ENCODE peak calls at places on chromosomes 2 and 18, in six cellular contexts. One of them, this sample, is unnamed.

GRCh38 chr2:102369866-102370265 is 14.3 kb downstream of the IL18R1 start:
- DNase-seq in CD4-positive, alpha-beta T cell: no peak
- DNase-seq in heart right ventricle: no peak
- DNase-seq in right cardiac atrium: no peak
- DNase-seq in colonic mucosa: no peak
- DNase-seq in HCT116: no peak
- DNase-seq in this sample: no peak

GRCh38 chr2:190781604-190782198 is 98.9 kb upstream of the GLS start:
- DNase-seq in heart right ventricle: no peak
- DNase-seq in CD4-positive, alpha-beta T cell: peak
- DNase-seq in HCT116: peak
- DNase-seq in right cardiac atrium: peak
- DNase-seq in colonic mucosa: peak
- DNase-seq in this sample: peak

GRCh38 chr2:213710164-213710563 is 425.9 kb downstream of the SPAG16 start:
- DNase-seq in right cardiac atrium: no peak
- DNase-seq in colonic mucosa: no peak
- DNase-seq in CD4-positive, alpha-beta T cell: no peak
- DNase-seq in heart right ventricle: no peak
- DNase-seq in HCT116: no peak
- DNase-seq in this sample: no peak

GRCh38 chr2:14944562-14945346 is 312.2 kb downstream of the LRATD1 start:
- DNase-seq in right cardiac atrium: no peak
- DNase-seq in colonic mucosa: no peak
- DNase-seq in heart right ventricle: no peak
- DNase-seq in HCT116: peak
- DNase-seq in CD4-positive, alpha-beta T cell: no peak
- DNase-seq in this sample: no peak

GRCh38 chr2:173326806-173327205 is 27.9 kb upstream of the CDCA7 start:
- DNase-seq in CD4-positive, alpha-beta T cell: no peak
- DNase-seq in right cardiac atrium: no peak
- DNase-seq in heart right ventricle: no peak
- DNase-seq in colonic mucosa: no peak
- DNase-seq in HCT116: no peak
- DNase-seq in this sample: no peak

GRCh38 chr18:73352546-73352945 is 484.8 kb upstream of the NETO1 start:
- DNase-seq in right cardiac atrium: no peak
- DNase-seq in colonic mucosa: no peak
- DNase-seq in CD4-positive, alpha-beta T cell: no peak
- DNase-seq in heart right ventricle: no peak
- DNase-seq in HCT116: no peak
- DNase-seq in this sample: no peak

GRCh38 chr18:24763765-24764548 is 303.5 kb downstream of the HRH4 start:
- DNase-seq in right cardiac atrium: peak
- DNase-seq in colonic mucosa: no peak
- DNase-seq in HCT116: no peak
- DNase-seq in heart right ventricle: peak
- DNase-seq in CD4-positive, alpha-beta T cell: no peak
- DNase-seq in this sample: no peak

GRCh38 chr18:8151176-8151575 is 458.1 kb upstream of the RAB12 start:
- DNase-seq in colonic mucosa: no peak
- DNase-seq in right cardiac atrium: no peak
- DNase-seq in heart right ventricle: no peak
- DNase-seq in HCT116: no peak
- DNase-seq in CD4-positive, alpha-beta T cell: no peak
- DNase-seq in this sample: peak

GRCh38 chr18:417495-417894 is 83.0 kb downstream of the COLEC12 start:
- DNase-seq in heart right ventricle: no peak
- DNase-seq in colonic mucosa: no peak
- DNase-seq in right cardiac atrium: no peak
- DNase-seq in HCT116: no peak
- DNase-seq in CD4-positive, alpha-beta T cell: no peak
- DNase-seq in this sample: no peak

GRCh38 chr2:200121931-200122330 is 166.5 kb downstream of the MAIP1 start:
- DNase-seq in colonic mucosa: no peak
- DNase-seq in heart right ventricle: no peak
- DNase-seq in HCT116: no peak
- DNase-seq in right cardiac atrium: no peak
- DNase-seq in CD4-positive, alpha-beta T cell: no peak
- DNase-seq in this sample: no peak

GRCh38 chr2:121236650-121237049 is 48.4 kb downstream of the TFCP2L1 start:
- DNase-seq in colonic mucosa: no peak
- DNase-seq in HCT116: no peak
- DNase-seq in CD4-positive, alpha-beta T cell: no peak
- DNase-seq in heart right ventricle: no peak
- DNase-seq in right cardiac atrium: no peak
- DNase-seq in this sample: no peak

GRCh38 chr2:149448315-149448714 is 117.9 kb downstream of the LYPD6 start:
- DNase-seq in CD4-positive, alpha-beta T cell: no peak
- DNase-seq in right cardiac atrium: no peak
- DNase-seq in HCT116: no peak
- DNase-seq in heart right ventricle: no peak
- DNase-seq in colonic mucosa: no peak
- DNase-seq in this sample: no peak

GRCh38 chr18:27839141-27839540 is 337.8 kb downstream of the CDH2 start:
- DNase-seq in HCT116: no peak
- DNase-seq in heart right ventricle: no peak
- DNase-seq in right cardiac atrium: no peak
- DNase-seq in CD4-positive, alpha-beta T cell: no peak
- DNase-seq in colonic mucosa: no peak
- DNase-seq in this sample: peak

GRCh38 chr2:55048925-55049793 is 1.1 kb downstream of the RTN4 start:
- DNase-seq in CD4-positive, alpha-beta T cell: peak
- DNase-seq in heart right ventricle: peak
- DNase-seq in colonic mucosa: peak
- DNase-seq in right cardiac atrium: peak
- DNase-seq in HCT116: peak
- DNase-seq in this sample: peak

GRCh38 chr2:236658974-236659757 is 89.5 kb downstream of the ACKR3 start:
- DNase-seq in HCT116: no peak
- DNase-seq in colonic mucosa: no peak
- DNase-seq in heart right ventricle: no peak
- DNase-seq in CD4-positive, alpha-beta T cell: no peak
- DNase-seq in right cardiac atrium: no peak
- DNase-seq in this sample: peak

GRCh38 chr2:70966681-70967080 is 11.7 kb upstream of the ANKRD53 start:
- DNase-seq in colonic mucosa: no peak
- DNase-seq in HCT116: no peak
- DNase-seq in heart right ventricle: no peak
- DNase-seq in right cardiac atrium: no peak
- DNase-seq in CD4-positive, alpha-beta T cell: no peak
- DNase-seq in this sample: peak

GRCh38 chr2:181656450-181657261 is at the start of gene CERKL:
- DNase-seq in heart right ventricle: peak
- DNase-seq in right cardiac atrium: peak
- DNase-seq in colonic mucosa: peak
- DNase-seq in CD4-positive, alpha-beta T cell: no peak
- DNase-seq in HCT116: peak
- DNase-seq in this sample: peak

GRCh38 chr2:26585966-26586365 is 55.2 kb downstream of the CIB4 start:
- DNase-seq in CD4-positive, alpha-beta T cell: no peak
- DNase-seq in heart right ventricle: no peak
- DNase-seq in colonic mucosa: no peak
- DNase-seq in right cardiac atrium: no peak
- DNase-seq in HCT116: no peak
- DNase-seq in this sample: no peak

GRCh38 chr2:75608684-75609333 is 37.8 kb upstream of the MRPL19 start:
- DNase-seq in HCT116: peak
- DNase-seq in heart right ventricle: peak
- DNase-seq in CD4-positive, alpha-beta T cell: peak
- DNase-seq in colonic mucosa: peak
- DNase-seq in right cardiac atrium: peak
- DNase-seq in this sample: peak

GRCh38 chr2:83196225-83196624 is 1262.9 kb downstream of the SUCLG1 start:
- DNase-seq in colonic mucosa: no peak
- DNase-seq in CD4-positive, alpha-beta T cell: no peak
- DNase-seq in HCT116: peak
- DNase-seq in heart right ventricle: no peak
- DNase-seq in right cardiac atrium: no peak
- DNase-seq in this sample: peak

GRCh38 chr18:79681484-79682387 is 2.1 kb downstream of the CTDP1 start:
- DNase-seq in right cardiac atrium: no peak
- DNase-seq in colonic mucosa: peak
- DNase-seq in CD4-positive, alpha-beta T cell: peak
- DNase-seq in heart right ventricle: no peak
- DNase-seq in HCT116: no peak
- DNase-seq in this sample: no peak

GRCh38 chr2:226782092-226782713 is 17.4 kb downstream of the IRS1 start:
- DNase-seq in heart right ventricle: no peak
- DNase-seq in right cardiac atrium: no peak
- DNase-seq in HCT116: no peak
- DNase-seq in CD4-positive, alpha-beta T cell: no peak
- DNase-seq in colonic mucosa: no peak
- DNase-seq in this sample: peak

GRCh38 chr2:168935810-168936581 is 34.9 kb downstream of the G6PC2 start:
- DNase-seq in CD4-positive, alpha-beta T cell: no peak
- DNase-seq in right cardiac atrium: no peak
- DNase-seq in HCT116: no peak
- DNase-seq in heart right ventricle: no peak
- DNase-seq in colonic mucosa: no peak
- DNase-seq in this sample: no peak

GRCh38 chr2:67389286-67389685 is 7.8 kb upstream of the ETAA1 start:
- DNase-seq in CD4-positive, alpha-beta T cell: no peak
- DNase-seq in right cardiac atrium: no peak
- DNase-seq in heart right ventricle: no peak
- DNase-seq in colonic mucosa: no peak
- DNase-seq in HCT116: no peak
- DNase-seq in this sample: peak

GRCh38 chr18:55097406-55098170 is 138.3 kb upstream of the CCDC68 start:
- DNase-seq in heart right ventricle: no peak
- DNase-seq in CD4-positive, alpha-beta T cell: no peak
- DNase-seq in HCT116: no peak
- DNase-seq in right cardiac atrium: no peak
- DNase-seq in colonic mucosa: no peak
- DNase-seq in this sample: no peak

DNA sequence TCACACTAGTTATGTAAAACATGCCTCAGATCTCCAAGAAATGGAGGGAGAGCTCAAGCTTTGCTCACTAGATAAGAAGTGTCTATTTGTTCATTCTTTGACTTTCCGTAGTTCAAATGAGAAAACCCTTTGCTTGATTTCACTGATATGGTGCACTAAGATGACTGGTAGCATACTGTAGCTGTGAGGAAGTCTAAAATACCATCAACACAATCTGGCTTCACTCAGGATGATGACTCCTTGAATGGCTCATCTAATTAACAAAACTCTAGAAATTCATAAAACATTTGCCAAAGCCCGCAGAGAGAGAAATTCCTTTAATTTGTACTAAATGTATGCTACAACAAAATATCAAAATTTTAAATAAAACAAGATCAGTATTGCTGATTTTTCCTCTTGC is 152.8 kb upstream of the STK17B start:
- DNase-seq in heart right ventricle: no peak
- DNase-seq in HCT116: no peak
- DNase-seq in colonic mucosa: no peak
- DNase-seq in CD4-positive, alpha-beta T cell: no peak
- DNase-seq in right cardiac atrium: no peak
- DNase-seq in this sample: no peak
- H3K27ac ChIP-seq in heart right ventricle: no peak
- H3K27ac ChIP-seq in HCT116: no peak
- H3K27ac ChIP-seq in colonic mucosa: no peak
- H3K27ac ChIP-seq in CD4-positive, alpha-beta T cell: no peak
- H3K27ac ChIP-seq in right cardiac atrium: no peak
- H3K27ac ChIP-seq in this sample: no peak

GRCh38 chr2:144432014-144432413 is 87.9 kb downstream of the ZEB2 start:
- DNase-seq in CD4-positive, alpha-beta T cell: no peak
- DNase-seq in HCT116: no peak
- DNase-seq in heart right ventricle: no peak
- DNase-seq in colonic mucosa: no peak
- DNase-seq in right cardiac atrium: no peak
- DNase-seq in this sample: no peak
- H3K27ac ChIP-seq in CD4-positive, alpha-beta T cell: no peak
- H3K27ac ChIP-seq in HCT116: no peak
- H3K27ac ChIP-seq in heart right ventricle: peak
- H3K27ac ChIP-seq in colonic mucosa: no peak
- H3K27ac ChIP-seq in right cardiac atrium: no peak
- H3K27ac ChIP-seq in this sample: no peak

GRCh38 chr2:234967201-234967873 is 15.5 kb downstream of the SH3BP4 start:
- DNase-seq in right cardiac atrium: no peak
- DNase-seq in heart right ventricle: no peak
- DNase-seq in colonic mucosa: no peak
- DNase-seq in CD4-positive, alpha-beta T cell: no peak
- DNase-seq in HCT116: no peak
- DNase-seq in this sample: no peak

GRCh38 chr2:234964631-234965461 is 13.0 kb downstream of the SH3BP4 start:
- DNase-seq in colonic mucosa: peak
- DNase-seq in right cardiac atrium: no peak
- DNase-seq in HCT116: peak
- DNase-seq in CD4-positive, alpha-beta T cell: no peak
- DNase-seq in heart right ventricle: no peak
- DNase-seq in this sample: no peak

GRCh38 chr2:234963785-234964615 is 12.2 kb downstream of the SH3BP4 start:
- DNase-seq in CD4-positive, alpha-beta T cell: no peak
- DNase-seq in HCT116: peak
- DNase-seq in heart right ventricle: no peak
- DNase-seq in colonic mucosa: peak
- DNase-seq in right cardiac atrium: no peak
- DNase-seq in this sample: no peak

GRCh38 chr2:234967874-234968208 is 16.0 kb downstream of the SH3BP4 start:
- DNase-seq in right cardiac atrium: no peak
- DNase-seq in CD4-positive, alpha-beta T cell: no peak
- DNase-seq in colonic mucosa: no peak
- DNase-seq in heart right ventricle: no peak
- DNase-seq in HCT116: no peak
- DNase-seq in this sample: no peak

GRCh38 chr2:234966340-234966739 is 14.5 kb downstream of the SH3BP4 start:
- DNase-seq in colonic mucosa: no peak
- DNase-seq in heart right ventricle: no peak
- DNase-seq in HCT116: no peak
- DNase-seq in CD4-positive, alpha-beta T cell: no peak
- DNase-seq in right cardiac atrium: no peak
- DNase-seq in this sample: no peak
- H3K27ac ChIP-seq in colonic mucosa: no peak
- H3K27ac ChIP-seq in heart right ventricle: no peak
- H3K27ac ChIP-seq in HCT116: no peak
- H3K27ac ChIP-seq in CD4-positive, alpha-beta T cell: no peak
- H3K27ac ChIP-seq in right cardiac atrium: no peak
- H3K27ac ChIP-seq in this sample: no peak

DNA sequence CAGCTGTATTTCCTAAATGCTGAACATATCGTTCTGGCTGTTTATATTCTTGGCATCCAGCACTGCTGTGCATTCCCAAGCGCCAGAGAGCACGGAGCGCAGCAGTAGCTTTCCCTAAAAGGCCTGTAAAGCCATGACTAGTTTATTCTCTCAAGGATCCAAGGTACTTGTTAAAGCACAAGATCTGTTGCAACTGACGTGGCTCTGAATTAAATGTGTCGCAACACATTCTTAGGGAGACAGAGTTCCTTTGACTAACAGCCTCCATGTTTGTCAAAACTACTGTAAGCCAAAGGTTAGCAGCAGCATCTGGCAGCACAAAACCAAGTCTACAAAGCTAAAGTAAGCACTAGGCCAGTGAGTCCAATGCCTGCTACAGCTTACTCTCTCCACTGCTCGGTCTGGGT is 188.6 kb upstream of the FN1 start:
- DNase-seq in right cardiac atrium: peak
- DNase-seq in HCT116: no peak
- DNase-seq in CD4-positive, alpha-beta T cell: no peak
- DNase-seq in heart right ventricle: no peak
- DNase-seq in colonic mucosa: no peak
- DNase-seq in this sample: no peak
- H3K27ac ChIP-seq in right cardiac atrium: no peak
- H3K27ac ChIP-seq in HCT116: no peak
- H3K27ac ChIP-seq in CD4-positive, alpha-beta T cell: no peak
- H3K27ac ChIP-seq in heart right ventricle: no peak
- H3K27ac ChIP-seq in colonic mucosa: peak
- H3K27ac ChIP-seq in this sample: no peak

GRCh38 chr18:29164020-29164706 is 987.2 kb upstream of the CDH2 start:
- DNase-seq in right cardiac atrium: no peak
- DNase-seq in colonic mucosa: no peak
- DNase-seq in CD4-positive, alpha-beta T cell: no peak
- DNase-seq in heart right ventricle: no peak
- DNase-seq in HCT116: peak
- DNase-seq in this sample: peak
- H3K27ac ChIP-seq in right cardiac atrium: no peak
- H3K27ac ChIP-seq in colonic mucosa: peak
- H3K27ac ChIP-seq in CD4-positive, alpha-beta T cell: no peak
- H3K27ac ChIP-seq in heart right ventricle: no peak
- H3K27ac ChIP-seq in HCT116: peak
- H3K27ac ChIP-seq in this sample: peak